ENCODE peak calls at places on chromosome 19, in six cellular contexts. One of them, this sample, is unnamed.
A peak's percentile ranks its signal among the peaks of the same experiment; 100 is the strongest.

GRCh38 chr19:55118401-55118991 is 1.1 kb upstream of the PPP1R12C start:
- DNase-seq in OCI-LY7: no peak
- DNase-seq in left ventricle myocardium inferior: peak; percentile 65
- DNase-seq in heart right ventricle: peak; percentile 52
- DNase-seq in PC-3: no peak
- DNase-seq in tibial nerve: peak; percentile 41
- DNase-seq in this sample: no peak

GRCh38 chr19:41403181-41403970 is 5.8 kb downstream of the BCKDHA start:
- DNase-seq in OCI-LY7: no peak
- DNase-seq in left ventricle myocardium inferior: no peak
- DNase-seq in heart right ventricle: no peak
- DNase-seq in PC-3: no peak
- DNase-seq in tibial nerve: no peak
- DNase-seq in this sample: no peak

GRCh38 chr19:32869369-32870153 is at the start of gene SLC7A9:
- DNase-seq in OCI-LY7: no peak
- DNase-seq in left ventricle myocardium inferior: no peak
- DNase-seq in heart right ventricle: no peak
- DNase-seq in PC-3: no peak
- DNase-seq in tibial nerve: no peak
- DNase-seq in this sample: peak; percentile 43

GRCh38 chr19:55251296-55252081 is 7.3 kb downstream of the PPP6R1 start:
- DNase-seq in OCI-LY7: peak; percentile 52
- DNase-seq in left ventricle myocardium inferior: no peak
- DNase-seq in heart right ventricle: no peak
- DNase-seq in PC-3: peak; percentile 87
- DNase-seq in tibial nerve: no peak
- DNase-seq in this sample: no peak

GRCh38 chr19:40612831-40613668 is 11.9 kb downstream of the LTBP4 start:
- DNase-seq in OCI-LY7: peak; percentile 87
- DNase-seq in left ventricle myocardium inferior: no peak
- DNase-seq in heart right ventricle: peak; percentile 74
- DNase-seq in PC-3: no peak
- DNase-seq in tibial nerve: peak; percentile 70
- DNase-seq in this sample: peak; percentile 93

GRCh38 chr19:35249848-35250711 is 1.3 kb downstream of the LSR start:
- DNase-seq in OCI-LY7: no peak
- DNase-seq in left ventricle myocardium inferior: no peak
- DNase-seq in heart right ventricle: no peak
- DNase-seq in PC-3: no peak
- DNase-seq in tibial nerve: no peak
- DNase-seq in this sample: peak; percentile 12

GRCh38 chr19:5108123-5108613 is 139.3 kb downstream of the KDM4B start:
- DNase-seq in OCI-LY7: no peak
- DNase-seq in left ventricle myocardium inferior: no peak
- DNase-seq in heart right ventricle: no peak
- DNase-seq in PC-3: no peak
- DNase-seq in tibial nerve: no peak
- DNase-seq in this sample: no peak

GRCh38 chr19:41993612-41994483 is at the start of gene ATP1A3:
- DNase-seq in OCI-LY7: peak; percentile 87
- DNase-seq in left ventricle myocardium inferior: peak; percentile 67
- DNase-seq in heart right ventricle: peak; percentile 74
- DNase-seq in PC-3: peak; percentile 57
- DNase-seq in tibial nerve: no peak
- DNase-seq in this sample: no peak

GRCh38 chr19:9183000-9183399 is 4.2 kb downstream of the OR7D2 start:
- DNase-seq in OCI-LY7: no peak
- DNase-seq in left ventricle myocardium inferior: no peak
- DNase-seq in heart right ventricle: no peak
- DNase-seq in PC-3: no peak
- DNase-seq in tibial nerve: no peak
- DNase-seq in this sample: no peak

GRCh38 chr19:14603990-14604387 is 21.1 kb downstream of the CLEC17A start:
- DNase-seq in OCI-LY7: peak; percentile 94
- DNase-seq in left ventricle myocardium inferior: no peak
- DNase-seq in heart right ventricle: no peak
- DNase-seq in PC-3: no peak
- DNase-seq in tibial nerve: no peak
- DNase-seq in this sample: no peak

GRCh38 chr19:41564515-41565383 is 11.2 kb upstream of the CEACAM21 start:
- DNase-seq in OCI-LY7: no peak
- DNase-seq in left ventricle myocardium inferior: no peak
- DNase-seq in heart right ventricle: no peak
- DNase-seq in PC-3: no peak
- DNase-seq in tibial nerve: no peak
- DNase-seq in this sample: no peak

GRCh38 chr19:4678881-4679379 is 8.8 kb upstream of the MYDGF start:
- DNase-seq in OCI-LY7: peak; percentile 19
- DNase-seq in left ventricle myocardium inferior: no peak
- DNase-seq in heart right ventricle: no peak
- DNase-seq in PC-3: peak; percentile 31
- DNase-seq in tibial nerve: no peak
- DNase-seq in this sample: no peak

GRCh38 chr19:50725932-50726230 is 2.7 kb downstream of the CLEC11A start:
- DNase-seq in OCI-LY7: no peak
- DNase-seq in left ventricle myocardium inferior: no peak
- DNase-seq in heart right ventricle: no peak
- DNase-seq in PC-3: no peak
- DNase-seq in tibial nerve: no peak
- DNase-seq in this sample: no peak

GRCh38 chr19:10191347-10191746 is 3.4 kb downstream of the DNMT1 start:
- DNase-seq in OCI-LY7: no peak
- DNase-seq in left ventricle myocardium inferior: no peak
- DNase-seq in heart right ventricle: no peak
- DNase-seq in PC-3: peak; percentile 46
- DNase-seq in tibial nerve: peak; percentile 51
- DNase-seq in this sample: no peak

GRCh38 chr19:40668991-40669614 is 21.3 kb downstream of the NUMBL start:
- DNase-seq in OCI-LY7: no peak
- DNase-seq in left ventricle myocardium inferior: no peak
- DNase-seq in heart right ventricle: no peak
- DNase-seq in PC-3: no peak
- DNase-seq in tibial nerve: no peak
- DNase-seq in this sample: no peak

GRCh38 chr19:23285948-23286347 is 35.8 kb upstream of the ZNF724 start:
- DNase-seq in OCI-LY7: peak; percentile 8
- DNase-seq in left ventricle myocardium inferior: no peak
- DNase-seq in heart right ventricle: no peak
- DNase-seq in PC-3: no peak
- DNase-seq in tibial nerve: no peak
- DNase-seq in this sample: no peak

GRCh38 chr19:51296331-51297093 is 14.9 kb upstream of the IGLON5 start:
- DNase-seq in OCI-LY7: no peak
- DNase-seq in left ventricle myocardium inferior: no peak
- DNase-seq in heart right ventricle: no peak
- DNase-seq in PC-3: peak; percentile 23
- DNase-seq in tibial nerve: no peak
- DNase-seq in this sample: no peak

GRCh38 chr19:55166530-55167268 is at the start of gene DNAAF3:
- DNase-seq in OCI-LY7: peak; percentile 96
- DNase-seq in left ventricle myocardium inferior: peak; percentile 91
- DNase-seq in heart right ventricle: peak; percentile 90
- DNase-seq in PC-3: peak; percentile 99
- DNase-seq in tibial nerve: peak; percentile 69
- DNase-seq in this sample: peak; percentile 89

GRCh38 chr19:3057275-3057714 is 5.0 kb downstream of the TLE5 start:
- DNase-seq in OCI-LY7: no peak
- DNase-seq in left ventricle myocardium inferior: peak; percentile 88
- DNase-seq in heart right ventricle: peak; percentile 91
- DNase-seq in PC-3: peak; percentile 21
- DNase-seq in tibial nerve: peak; percentile 69
- DNase-seq in this sample: peak; percentile 95

GRCh38 chr19:2846180-2846935 is 5.1 kb downstream of the ZNF555 start:
- DNase-seq in OCI-LY7: no peak
- DNase-seq in left ventricle myocardium inferior: no peak
- DNase-seq in heart right ventricle: no peak
- DNase-seq in PC-3: no peak
- DNase-seq in tibial nerve: no peak
- DNase-seq in this sample: no peak

GRCh38 chr19:32322541-32322940 is 22.9 kb upstream of the ZNF507 start:
- DNase-seq in OCI-LY7: no peak
- DNase-seq in left ventricle myocardium inferior: no peak
- DNase-seq in heart right ventricle: no peak
- DNase-seq in PC-3: peak; percentile 46
- DNase-seq in tibial nerve: no peak
- DNase-seq in this sample: no peak

GRCh38 chr19:28726533-28726932 is 486.4 kb downstream of the UQCRFS1 start:
- DNase-seq in OCI-LY7: no peak
- DNase-seq in left ventricle myocardium inferior: no peak
- DNase-seq in heart right ventricle: no peak
- DNase-seq in PC-3: no peak
- DNase-seq in tibial nerve: no peak
- DNase-seq in this sample: no peak

GRCh38 chr19:28727835-28728159 is 485.2 kb downstream of the UQCRFS1 start:
- DNase-seq in OCI-LY7: no peak
- DNase-seq in left ventricle myocardium inferior: no peak
- DNase-seq in heart right ventricle: no peak
- DNase-seq in PC-3: no peak
- DNase-seq in tibial nerve: no peak
- DNase-seq in this sample: no peak

GRCh38 chr19:28731577-28731976 is 481.4 kb downstream of the UQCRFS1 start:
- DNase-seq in OCI-LY7: no peak
- DNase-seq in left ventricle myocardium inferior: no peak
- DNase-seq in heart right ventricle: no peak
- DNase-seq in PC-3: no peak
- DNase-seq in tibial nerve: no peak
- DNase-seq in this sample: no peak

GRCh38 chr19:28731113-28731512 is 481.8 kb downstream of the UQCRFS1 start:
- DNase-seq in OCI-LY7: no peak
- DNase-seq in left ventricle myocardium inferior: no peak
- DNase-seq in heart right ventricle: no peak
- DNase-seq in PC-3: no peak
- DNase-seq in tibial nerve: no peak
- DNase-seq in this sample: no peak

GRCh38 chr19:28727133-28727834 is 485.7 kb downstream of the UQCRFS1 start:
- DNase-seq in OCI-LY7: no peak
- DNase-seq in left ventricle myocardium inferior: no peak
- DNase-seq in heart right ventricle: peak; percentile 19
- DNase-seq in PC-3: no peak
- DNase-seq in tibial nerve: no peak
- DNase-seq in this sample: no peak
- H3K4me3 ChIP-seq in OCI-LY7: no peak overlapping the region
- H3K4me3 ChIP-seq in left ventricle myocardium inferior: peak overlapping the region; percentile 55
- H3K4me3 ChIP-seq in heart right ventricle: peak overlapping the region; percentile 18
- H3K4me3 ChIP-seq in PC-3: no peak overlapping the region
- H3K4me3 ChIP-seq in tibial nerve: peak overlapping the region; percentile 33
- H3K4me3 ChIP-seq in this sample: no peak overlapping the region

DNA sequence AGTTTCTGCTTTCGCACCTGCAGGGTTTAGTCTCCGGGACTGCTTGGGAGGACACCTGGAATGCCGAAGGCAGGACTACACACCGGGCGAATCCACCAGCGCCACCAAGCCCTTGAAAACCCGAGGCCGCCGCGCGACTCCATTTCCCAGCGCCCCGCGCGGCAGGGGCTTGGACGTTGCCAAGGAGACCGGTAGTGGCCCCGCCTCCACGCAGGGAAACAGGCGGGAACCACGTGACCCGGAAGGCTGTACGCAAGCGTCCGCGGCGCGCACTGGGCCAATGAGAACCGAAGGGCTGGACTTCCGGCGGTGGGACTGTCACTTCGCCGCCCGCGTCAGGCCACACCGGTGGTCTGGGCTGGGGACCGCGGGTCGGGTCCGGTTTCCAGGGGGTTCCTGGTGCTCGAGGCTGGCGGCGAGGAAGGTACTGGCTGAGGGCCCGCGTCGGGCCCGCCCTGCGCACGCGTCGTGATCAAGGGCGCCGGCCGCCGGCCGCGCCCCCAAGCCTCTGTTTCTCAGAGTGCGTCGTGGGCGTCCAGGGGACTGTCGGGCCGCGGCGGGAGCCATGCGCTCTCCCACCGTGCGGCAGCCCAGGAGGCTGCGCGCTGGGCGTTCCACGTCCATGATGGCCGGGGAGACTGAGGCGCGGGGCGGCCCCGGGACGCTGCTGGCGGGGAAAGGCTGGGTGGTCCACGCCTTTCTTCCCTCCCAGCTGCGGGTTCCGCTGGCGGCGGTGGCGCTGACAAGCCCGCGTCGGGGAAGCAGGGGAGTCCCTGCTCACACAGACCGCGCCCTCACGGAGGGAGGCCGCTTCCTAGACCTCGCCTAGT is at the start of gene ZNF324:
- DNase-seq in OCI-LY7: peak; percentile 99
- DNase-seq in left ventricle myocardium inferior: peak; percentile 99
- DNase-seq in heart right ventricle: peak; percentile 98
- DNase-seq in PC-3: peak; percentile 99
- DNase-seq in tibial nerve: peak; percentile 98
- DNase-seq in this sample: peak; percentile 98
- TF ChIP-seq CTCF in OCI-LY7: peak; percentile 43
- TF ChIP-seq CTCF in left ventricle myocardium inferior: no peak
- TF ChIP-seq CTCF in heart right ventricle: peak; percentile 15
- TF ChIP-seq CTCF in PC-3: peak; percentile 36
- TF ChIP-seq CTCF in tibial nerve: no peak
- TF ChIP-seq CTCF in this sample: no peak

DNA sequence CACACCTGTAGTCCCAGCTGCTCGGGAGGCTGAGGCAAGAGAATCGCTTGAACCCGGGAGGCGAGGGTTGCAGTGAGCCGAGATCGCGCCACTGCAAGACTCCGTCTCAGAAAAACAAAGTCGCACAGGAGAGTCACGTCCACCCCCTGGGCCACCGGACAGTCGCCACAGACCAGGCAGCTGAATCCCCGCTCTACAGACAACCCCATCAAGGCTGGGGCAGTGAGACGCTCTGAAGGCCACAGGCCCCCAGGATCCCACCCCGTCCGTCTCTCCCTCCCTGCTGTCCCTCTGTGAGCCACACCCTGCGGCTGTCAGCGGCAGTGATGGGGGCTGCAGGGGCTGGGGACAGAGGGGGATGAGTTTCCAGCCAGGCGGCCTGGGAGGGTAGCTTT is 15.5 kb upstream of the PTBP1 start:
- DNase-seq in OCI-LY7: no peak
- DNase-seq in left ventricle myocardium inferior: no peak
- DNase-seq in heart right ventricle: no peak
- DNase-seq in PC-3: no peak
- DNase-seq in tibial nerve: no peak
- DNase-seq in this sample: no peak
- H3K4me3 ChIP-seq in OCI-LY7: no peak overlapping the region
- H3K4me3 ChIP-seq in left ventricle myocardium inferior: peak overlapping the region; percentile 61
- H3K4me3 ChIP-seq in heart right ventricle: peak overlapping the region; percentile 40
- H3K4me3 ChIP-seq in PC-3: peak overlapping the region; percentile 75
- H3K4me3 ChIP-seq in tibial nerve: no peak overlapping the region
- H3K4me3 ChIP-seq in this sample: no peak overlapping the region

DNA sequence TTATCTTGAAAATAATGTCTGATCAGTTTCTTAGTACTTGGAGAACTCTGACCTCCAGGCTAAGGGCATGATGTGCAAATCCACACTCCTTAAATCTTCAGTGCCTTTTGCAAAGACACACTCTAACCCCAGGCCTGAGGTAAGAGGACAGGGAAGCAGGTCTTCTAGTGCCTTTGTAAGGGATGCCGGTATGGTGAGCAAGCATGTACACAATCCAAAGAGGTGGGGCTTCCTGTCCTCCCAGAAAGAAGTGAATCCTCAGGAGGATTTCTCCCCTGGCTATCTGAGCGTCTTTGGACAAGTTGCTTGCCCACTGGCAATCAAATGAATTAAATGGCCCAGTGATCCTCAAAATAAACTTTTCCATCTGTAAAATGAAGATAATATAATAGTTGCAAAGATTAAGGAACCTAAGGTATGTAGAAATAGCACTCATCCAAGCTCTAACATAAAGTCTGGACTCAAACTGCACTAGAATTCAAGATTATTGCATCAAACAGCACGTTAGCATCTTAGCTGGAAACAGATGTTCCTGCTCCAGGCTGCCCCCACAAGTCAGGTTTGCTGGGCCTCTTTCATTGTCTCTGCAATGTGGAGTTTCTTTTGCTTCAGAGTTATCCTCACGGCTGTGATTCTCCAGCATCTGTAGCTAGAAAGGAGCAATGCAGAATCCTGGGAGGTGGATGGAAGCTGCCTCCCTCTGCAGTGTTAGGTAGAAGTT is 249.6 kb downstream of the TSHZ3 start:
- DNase-seq in OCI-LY7: no peak
- DNase-seq in left ventricle myocardium inferior: no peak
- DNase-seq in heart right ventricle: no peak
- DNase-seq in PC-3: peak; percentile 1
- DNase-seq in tibial nerve: no peak
- DNase-seq in this sample: no peak
- TF ChIP-seq CTCF in OCI-LY7: no peak
- TF ChIP-seq CTCF in left ventricle myocardium inferior: no peak
- TF ChIP-seq CTCF in heart right ventricle: no peak
- TF ChIP-seq CTCF in PC-3: no peak
- TF ChIP-seq CTCF in tibial nerve: no peak
- TF ChIP-seq CTCF in this sample: no peak

This sample was measured in lower leg skin.